ENCODE peak calls at places on chromosomes 11 and 22, in eight cellular contexts. V is spleen, M is heart left ventricle, B is body of pancreas, G is uterus, K is tibial nerve, J is ovary, I is A549. F is an unnamed sample.

GRCh38 chr22:50465531-50465930 is 9.3 kb downstream of the SBF1 start:
- DNase-seq in G (no peak), B (no peak), I (no peak), V (no peak), K (no peak), M (no peak), J (no peak), F (no peak)

GRCh38 chr11:110077866-110078325 is 15.3 kb upstream of the ZC3H12C start:
- DNase-seq in G (no peak), B (no peak), V (no peak), K (no peak), M (no peak), I (no peak), J (no peak), F (peak; percentile 71)

GRCh38 chr22:36180038-36180880 is 19.7 kb upstream of the APOL3 start:
- DNase-seq in B (peak; percentile 85), V (peak; percentile 95), M (peak; percentile 92), K (peak; percentile 96), G (peak; percentile 89), J (peak; percentile 74), I (peak; percentile 52), F (peak; percentile 91)

GRCh38 chr11:125457814-125458343 is 38.2 kb downstream of the FEZ1 start:
- DNase-seq in K (peak; percentile 26), G (no peak), V (no peak), J (no peak), M (peak; percentile 80), I (no peak), B (peak; percentile 36), F (peak; percentile 25)

GRCh38 chr22:21567456-21568206 is at the start of gene UBE2L3:
- DNase-seq in G (peak; percentile 78), B (peak; percentile 81), I (peak; percentile 83), K (peak; percentile 70), M (peak; percentile 92), J (peak; percentile 82), V (peak; percentile 96), F (peak; percentile 80)

GRCh38 chr22:42855211-42855610 is 1.9 kb downstream of the ARFGAP3 start:
- DNase-seq in B (no peak), K (no peak), V (peak; percentile 21), J (no peak), M (no peak), I (no peak), G (no peak), F (no peak)

GRCh38 chr22:35587447-35587870 is 29.7 kb downstream of the MB start:
- DNase-seq in J (no peak), B (peak; percentile 79), I (no peak), K (no peak), G (peak; percentile 48), V (no peak), M (peak; percentile 90), F (no peak)

GRCh38 chr11:102109896-102110760 is at the start of gene YAP1:
- DNase-seq in I (peak; percentile 93), G (peak; percentile 88), V (peak; percentile 91), J (peak; percentile 91), M (peak; percentile 93), B (peak; percentile 85), K (peak; percentile 71), F (peak; percentile 87)

GRCh38 chr11:10909141-10909883 is 51.5 kb upstream of the ZBED5 start:
- DNase-seq in K (no peak), G (no peak), J (no peak), B (no peak), I (no peak), V (no peak), M (no peak), F (no peak)

GRCh38 chr11:62614275-62614674 is 1.2 kb downstream of the ROM1 start:
- DNase-seq in G (no peak), I (no peak), B (peak; percentile 65), V (no peak), J (no peak), K (no peak), M (peak; percentile 48), F (no peak)

GRCh38 chr11:79439430-79439892 is 1.4 kb downstream of the TENM4 start:
- DNase-seq in G (no peak), J (peak; percentile 55), M (no peak), K (peak; percentile 16), V (no peak), I (no peak), B (no peak), F (peak; percentile 21)

DNA sequence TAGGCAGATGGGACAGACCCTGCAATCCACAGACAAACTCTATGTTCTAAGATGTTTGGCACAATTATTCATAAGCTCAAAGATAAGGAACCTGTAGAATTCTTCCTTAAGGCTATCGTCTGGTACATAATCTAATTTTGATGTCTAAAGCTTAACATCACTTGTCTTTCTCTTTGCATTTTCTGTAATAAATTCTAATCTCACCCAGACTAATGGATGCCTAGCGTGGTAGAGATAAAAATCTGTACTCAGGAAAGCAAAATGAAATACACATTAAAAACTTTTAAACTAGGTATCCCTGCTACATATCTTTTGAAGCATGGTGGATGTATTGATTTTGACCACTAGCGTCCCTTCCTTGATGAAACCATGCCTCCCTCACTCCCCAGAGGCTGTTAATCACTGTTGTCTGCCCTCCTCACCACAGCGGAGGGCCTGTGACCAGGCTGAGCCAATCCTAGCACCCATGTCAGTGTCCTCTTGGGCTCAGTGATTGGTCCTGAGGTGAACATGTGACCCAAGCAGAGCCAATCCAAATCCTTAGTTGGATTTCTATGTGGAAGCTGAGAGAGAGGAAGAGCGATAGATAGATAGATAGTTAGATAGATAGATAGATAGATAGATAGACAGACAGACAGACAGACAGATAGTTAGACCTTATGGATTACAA is 82.2 kb upstream of the GRK3 start:
- DNase-seq in I (no peak), V (no peak), G (no peak), B (no peak), J (no peak), M (no peak), K (no peak), F (no peak)
- TF ChIP-seq POLR2A in I (no peak), V (no peak), G (no peak), B (no peak), J (no peak), M (no peak), K (no peak), F (no peak)

DNA sequence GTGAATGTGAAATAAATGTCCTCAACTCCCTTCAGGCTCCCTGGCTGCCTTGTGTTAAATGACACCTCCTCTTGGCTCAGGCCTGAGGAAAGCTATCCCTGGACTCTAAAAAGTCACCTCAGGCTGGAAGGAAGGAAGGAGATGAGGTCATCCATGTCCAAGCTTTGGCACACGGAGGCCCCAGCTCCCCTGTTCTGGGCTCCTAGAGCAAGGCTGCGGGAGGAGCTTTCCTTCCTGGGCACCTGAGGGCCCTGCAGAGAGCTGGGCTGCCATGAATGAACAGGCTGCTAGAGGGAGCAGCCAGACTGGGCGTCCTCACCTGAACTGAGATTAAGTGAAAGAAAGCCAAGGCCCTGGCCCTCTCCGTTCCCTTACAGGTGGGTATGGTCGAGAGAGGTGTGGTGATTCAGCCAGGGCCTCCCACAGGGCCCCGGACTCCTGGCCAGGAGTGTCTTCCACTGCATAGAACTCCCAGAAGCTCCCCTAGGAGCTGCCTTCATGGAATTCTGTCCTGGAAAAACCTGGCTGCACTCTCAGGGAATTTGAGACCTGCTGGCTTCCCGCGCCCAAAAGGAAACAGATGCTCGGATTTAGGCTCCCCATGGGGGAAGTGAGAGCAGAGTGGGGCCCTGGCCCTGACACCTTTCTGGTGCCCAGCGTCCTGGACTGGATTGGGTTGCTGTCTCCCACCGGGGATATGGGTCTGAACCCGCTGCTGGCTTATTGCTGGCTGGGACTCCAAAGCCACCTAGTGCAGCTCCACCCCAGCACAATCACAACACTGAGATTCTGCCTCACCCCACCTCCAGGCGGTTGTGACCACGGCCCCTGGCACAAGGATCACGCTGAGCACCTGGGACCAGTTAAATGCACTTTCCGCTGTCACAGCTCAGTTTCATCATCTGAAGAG is 22.2 kb downstream of the MYBPC3 start:
- DNase-seq in J (no peak), M (no peak), V (peak; percentile 70), K (no peak), B (no peak), I (no peak), G (no peak), F (no peak)
- TF ChIP-seq CTCF in J (no peak), M (no peak), V (no peak), K (no peak), B (no peak), I (no peak), G (no peak), F (no peak)

DNA sequence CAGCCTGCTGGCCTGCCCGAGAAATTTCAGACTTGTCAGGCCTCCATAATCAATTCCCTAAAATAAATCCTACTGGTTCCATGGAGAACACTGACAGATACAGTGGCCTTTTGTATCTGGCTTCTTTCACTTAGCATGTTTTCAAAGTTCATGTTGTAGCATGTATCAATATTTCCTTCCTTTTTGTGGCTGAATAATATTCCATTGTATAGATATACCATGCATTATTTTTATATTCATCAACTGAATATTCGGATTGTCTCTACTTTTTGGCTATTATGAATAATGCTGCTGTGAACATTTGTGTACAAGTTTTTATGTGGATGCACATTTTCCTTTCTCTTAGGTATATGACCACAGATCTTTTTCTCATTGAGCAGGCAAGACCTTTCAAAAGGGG is 10.4 kb downstream of the SPTY2D1 start:
- DNase-seq in J (no peak), B (no peak), I (no peak), M (no peak), G (no peak), V (no peak), K (no peak), F (no peak)
- H3K4me3 ChIP-seq in J (no peak overlapping the region), B (no peak overlapping the region), I (no peak overlapping the region), M (no peak overlapping the region), G (no peak overlapping the region), V (no peak overlapping the region), K (no peak overlapping the region), F (no peak overlapping the region)

GRCh38 chr11:65470433-65470832 is 28.4 kb upstream of the MALAT1 start:
- DNase-seq in K (no peak), I (no peak), J (no peak), B (no peak), G (peak; percentile 29), V (no peak), M (no peak), F (no peak)
- TF ChIP-seq POLR2A in K (no peak), I (no peak), J (no peak), B (no peak), G (no peak), V (no peak), M (no peak), F (peak; percentile 9)

DNA sequence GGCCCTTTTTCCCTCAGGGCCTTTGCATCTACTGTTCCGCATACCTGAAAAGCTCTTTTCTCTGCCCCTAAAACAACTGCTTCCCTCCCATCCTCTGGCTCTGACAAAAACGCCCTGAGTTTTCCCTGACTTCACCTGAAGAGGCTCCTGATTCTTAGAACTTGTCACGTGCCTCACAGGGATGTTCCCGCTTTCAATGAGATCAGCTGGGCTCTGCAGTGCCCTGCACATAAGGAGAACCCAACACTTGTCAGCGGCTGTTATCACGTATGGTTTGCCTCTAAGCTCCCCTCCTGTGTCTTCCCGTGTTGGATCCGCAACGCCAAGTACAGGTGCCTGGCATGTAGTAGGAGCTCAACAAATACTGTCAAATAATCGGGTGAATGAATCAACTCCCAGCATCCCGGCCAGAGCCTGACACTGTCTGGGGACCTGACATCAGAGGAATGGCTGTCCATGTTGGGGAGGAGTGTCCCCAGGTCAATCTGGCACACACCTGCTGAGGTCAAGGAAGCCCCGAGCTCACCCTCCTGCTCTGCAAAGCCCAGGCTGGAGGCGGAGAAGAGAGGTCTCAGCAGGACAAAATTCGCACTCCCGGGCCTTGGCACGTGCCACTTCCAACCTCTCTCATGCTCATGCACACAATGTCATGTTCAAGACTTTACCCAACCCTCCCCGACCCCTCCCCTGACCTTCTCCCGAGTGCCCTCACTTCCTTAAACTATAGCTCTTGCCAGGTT is 4.2 kb upstream of the GRK2 start:
- DNase-seq in I (no peak), J (peak; percentile 11), K (no peak), G (no peak), M (peak; percentile 48), V (no peak), B (peak; percentile 15), F (peak; percentile 25)
- TF ChIP-seq CTCF in I (no peak), J (no peak), K (no peak), G (no peak), M (no peak), V (no peak), B (no peak), F (no peak)